ENCODE peak calls at places on chromosome X, in seven cellular contexts. C is H9, D is mesendoderm, X is H1, B is IMR-90, Q is neuronal stem cell, O is trophoblast cell. K is an unnamed sample.

GRCh38 chrX:39705299-39705698 is 392.5 kb downstream of the BCOR start:
- DNase-seq in C (no peak), D (peak), X (no peak), B (peak), Q (no peak), O (peak), K (peak)

GRCh38 chrX:22148565-22148964 is 116.4 kb downstream of the PHEX start:
- DNase-seq in C (no peak), D (no peak), X (no peak), B (no peak), Q (no peak), O (no peak), K (no peak)

GRCh38 chrX:9770319-9770718 is 4.7 kb upstream of the GPR143 start:
- DNase-seq in C (no peak), D (peak), X (no peak), B (peak), Q (no peak), O (no peak), K (peak)

GRCh38 chrX:18390941-18391538 is 34.4 kb upstream of the CDKL5 start:
- DNase-seq in C (peak), D (peak), X (peak), B (peak), Q (peak), O (peak), K (peak)

GRCh38 chrX:86383681-86384540 is 235.7 kb downstream of the DACH2 start:
- DNase-seq in C (no peak), D (no peak), X (no peak), B (no peak), Q (no peak), O (no peak), K (no peak)

GRCh38 chrX:147875866-147876596 is 35.7 kb upstream of the FMR1 start:
- DNase-seq in C (no peak), D (no peak), X (no peak), B (no peak), Q (no peak), O (peak), K (peak)

GRCh38 chrX:136738049-136738729 is 42.5 kb downstream of the ARHGEF6 start:
- DNase-seq in C (no peak), D (no peak), X (no peak), B (no peak), Q (no peak), O (no peak), K (no peak)

GRCh38 chrX:30888526-30889146 is 418 bp downstream of the TAB3 start:
- DNase-seq in C (no peak), D (no peak), X (peak), B (no peak), Q (no peak), O (peak), K (peak)

GRCh38 chrX:119693032-119693995 is at the start of gene SEPTIN6:
- DNase-seq in C (peak), D (peak), X (peak), B (peak), Q (peak), O (peak), K (peak)

GRCh38 chrX:129939986-129940385 is 34.0 kb downstream of the UTP14A start:
- DNase-seq in C (peak), D (no peak), X (no peak), B (no peak), Q (no peak), O (no peak), K (no peak)

GRCh38 chrX:110284159-110284558 is 33.7 kb downstream of the AMMECR1 start:
- DNase-seq in C (no peak), D (peak), X (no peak), B (peak), Q (no peak), O (peak), K (peak)

GRCh38 chrX:122579521-122579920 is 604.6 kb upstream of the GRIA3 start:
- DNase-seq in C (no peak), D (no peak), X (no peak), B (peak), Q (no peak), O (no peak), K (no peak)

GRCh38 chrX:3046253-3046909 is 5.1 kb downstream of the ARSF start:
- DNase-seq in C (no peak), D (no peak), X (no peak), B (no peak), Q (no peak), O (peak), K (peak)

GRCh38 chrX:40411350-40412111 is 169.2 kb upstream of the ATP6AP2 start:
- DNase-seq in C (peak), D (peak), X (no peak), B (no peak), Q (no peak), O (no peak), K (no peak)

GRCh38 chrX:125505207-125505606 is 185.5 kb downstream of the TEX13C start:
- DNase-seq in C (no peak), D (no peak), X (no peak), B (no peak), Q (no peak), O (no peak), K (no peak)

GRCh38 chrX:50920132-50920531 is 9.6 kb downstream of the BMP15 start:
- DNase-seq in C (no peak), D (peak), X (no peak), B (peak), Q (peak), O (peak), K (peak)

GRCh38 chrX:123860506-123860840 is 620 bp downstream of the XIAP start:
- DNase-seq in C (no peak), D (no peak), X (no peak), B (no peak), Q (no peak), O (peak), K (peak)

GRCh38 chrX:79130857-79131256 is 13.6 kb upstream of the GPR174 start:
- DNase-seq in C (peak), D (peak), X (no peak), B (no peak), Q (no peak), O (no peak), K (no peak)

GRCh38 chrX:146755214-146755613 is 54.4 kb upstream of the CXorf51B start:
- DNase-seq in C (no peak), D (peak), X (no peak), B (no peak), Q (no peak), O (no peak), K (no peak)
- H3K4ac ChIP-seq in C (no peak), D (no peak), X (no peak), B (no peak), Q (no peak), O (no peak), K (no peak)

GRCh38 chrX:49077941-49078340 is 1.7 kb downstream of the WDR45 start:
- DNase-seq in C (no peak), D (no peak), X (no peak), B (no peak), Q (no peak), O (peak), K (no peak)

GRCh38 chrX:49073641-49074575 is at the start of gene PRAF2:
- DNase-seq in C (peak), D (peak), X (peak), B (peak), Q (peak), O (peak), K (peak)

GRCh38 chrX:49072712-49073095 is 1.1 kb downstream of the PRAF2 start:
- DNase-seq in C (no peak), D (no peak), X (no peak), B (no peak), Q (no peak), O (no peak), K (no peak)

GRCh38 chrX:49071877-49072711 is 1.7 kb downstream of the PRAF2 start:
- DNase-seq in C (peak), D (peak), X (peak), B (peak), Q (no peak), O (peak), K (no peak)

GRCh38 chrX:49075347-49075746 is 1.5 kb upstream of the PRAF2 start:
- DNase-seq in C (no peak), D (peak), X (no peak), B (no peak), Q (no peak), O (no peak), K (no peak)
- H3K4ac ChIP-seq in C (no peak), D (no peak), X (no peak), B (no peak), Q (no peak), O (no peak), K (no peak)

DNA sequence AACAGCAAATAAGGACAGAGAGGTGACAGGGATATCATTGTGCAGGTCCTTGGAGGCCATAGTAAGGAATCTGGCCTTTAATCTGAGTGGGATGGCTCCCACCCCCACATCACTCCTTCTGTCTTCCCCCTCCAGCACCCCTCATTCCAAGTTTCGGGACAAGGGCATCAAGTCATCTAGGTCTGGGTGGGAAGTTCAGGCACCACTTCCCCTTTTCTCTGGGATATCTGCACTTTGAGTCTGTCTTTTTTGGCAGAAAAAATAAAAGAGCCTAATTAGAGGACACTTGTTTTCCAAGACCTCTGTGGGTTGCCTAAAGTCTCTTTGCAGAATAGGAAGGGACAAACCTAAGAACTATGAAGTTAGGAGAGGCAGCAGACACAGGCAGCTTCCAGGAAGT is 60.1 kb downstream of the FUNDC1 start:
- DNase-seq in C (no peak), D (no peak), X (no peak), B (no peak), Q (no peak), O (no peak), K (no peak)
- H3K4ac ChIP-seq in C (no peak), D (no peak), X (no peak), B (no peak), Q (no peak), O (no peak), K (no peak)

GRCh38 chrX:101931494-101932248 is at the start of gene ZMAT1:
- DNase-seq in C (peak), D (peak), X (peak), B (peak), Q (peak), O (peak), K (peak)

GRCh38 chrX:101931104-101931493 is 728 bp downstream of the ZMAT1 start:
- DNase-seq in C (no peak), D (no peak), X (no peak), B (no peak), Q (peak), O (no peak), K (no peak)

DNA sequence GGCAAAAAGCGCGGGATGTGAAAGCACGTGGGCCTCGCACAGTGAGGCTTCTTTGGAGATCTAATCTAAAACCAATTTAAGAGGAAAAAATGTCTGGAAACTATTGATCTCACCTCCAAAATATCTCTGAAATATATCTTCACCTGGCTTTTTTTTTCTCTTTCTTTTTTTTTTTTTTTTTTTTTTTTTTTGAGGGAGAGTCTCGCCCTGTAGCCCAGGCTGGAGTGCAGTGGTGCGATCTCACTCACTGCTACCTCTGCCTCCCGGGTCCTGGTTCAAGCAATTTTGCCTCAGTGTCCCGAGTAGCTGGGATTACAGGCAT is 383 bp upstream of the ZMAT1 start:
- DNase-seq in C (no peak), D (no peak), X (no peak), B (no peak), Q (no peak), O (no peak), K (no peak)
- H3K4ac ChIP-seq in C (no peak), D (no peak), X (no peak), B (no peak), Q (no peak), O (no peak), K (no peak)